ENCODE peak calls at places on chromosomes 16 and 17, in four cellular contexts. One of them, this sample, is unnamed.

GRCh38 chr17:40556884-40557414 is 8.3 kb downstream of the CCR7 start:
- DNase-seq in cardiac muscle cell: no peak
- DNase-seq in SJSA1: no peak
- DNase-seq in BE2C: peak; percentile 70
- DNase-seq in this sample: no peak

GRCh38 chr16:25372716-25373115 is 115.1 kb upstream of the ZKSCAN2 start:
- DNase-seq in cardiac muscle cell: no peak
- DNase-seq in SJSA1: no peak
- DNase-seq in BE2C: no peak
- DNase-seq in this sample: no peak

GRCh38 chr17:179721-180379 is 1.6 kb downstream of the DOC2B start:
- DNase-seq in cardiac muscle cell: no peak
- DNase-seq in SJSA1: no peak
- DNase-seq in BE2C: no peak
- DNase-seq in this sample: no peak

GRCh38 chr16:9610727-9611126 is 519.3 kb downstream of the HAPSTR1 start:
- DNase-seq in cardiac muscle cell: no peak
- DNase-seq in SJSA1: no peak
- DNase-seq in BE2C: no peak
- DNase-seq in this sample: no peak

GRCh38 chr16:27408012-27408601 is 6.1 kb downstream of the IL21R start:
- DNase-seq in cardiac muscle cell: no peak
- DNase-seq in SJSA1: peak; percentile 20
- DNase-seq in BE2C: no peak
- DNase-seq in this sample: no peak

GRCh38 chr16:28981517-28981916 is 3.3 kb upstream of the LAT start:
- DNase-seq in SJSA1: no peak
- DNase-seq in BE2C: peak; percentile 34
- DNase-seq in cardiac muscle cell: no peak
- DNase-seq in this sample: no peak

GRCh38 chr16:7209598-7209997 is 123.0 kb upstream of the RBFOX1 start:
- DNase-seq in BE2C: no peak
- DNase-seq in cardiac muscle cell: no peak
- DNase-seq in SJSA1: no peak
- DNase-seq in this sample: no peak

GRCh38 chr17:2122641-2123302 is 67.9 kb downstream of the HIC1 start:
- DNase-seq in BE2C: peak; percentile 19
- DNase-seq in SJSA1: peak; percentile 93
- DNase-seq in cardiac muscle cell: no peak
- DNase-seq in this sample: no peak

GRCh38 chr17:63382136-63382535 is 64.0 kb downstream of the CYB561 start:
- DNase-seq in cardiac muscle cell: no peak
- DNase-seq in BE2C: no peak
- DNase-seq in SJSA1: no peak
- DNase-seq in this sample: no peak

GRCh38 chr17:63293310-63293709 is 152.8 kb downstream of the CYB561 start:
- DNase-seq in BE2C: no peak
- DNase-seq in cardiac muscle cell: no peak
- DNase-seq in SJSA1: peak; percentile 38
- DNase-seq in this sample: peak; percentile 55

GRCh38 chr16:47311738-47312505 is 148.9 kb downstream of the ITFG1 start:
- DNase-seq in BE2C: no peak
- DNase-seq in cardiac muscle cell: no peak
- DNase-seq in SJSA1: no peak
- DNase-seq in this sample: no peak

GRCh38 chr17:75008373-75008772 is 4.1 kb upstream of the MRPL58 start:
- DNase-seq in SJSA1: no peak
- DNase-seq in BE2C: no peak
- DNase-seq in cardiac muscle cell: no peak
- DNase-seq in this sample: no peak

GRCh38 chr17:19897108-19897854 is 29.5 kb upstream of the ULK2 start:
- DNase-seq in cardiac muscle cell: no peak
- DNase-seq in BE2C: peak; percentile 13
- DNase-seq in SJSA1: peak; percentile 12
- DNase-seq in this sample: no peak

GRCh38 chr16:239948-240277 is 5.3 kb downstream of the FAM234A start:
- DNase-seq in SJSA1: no peak
- DNase-seq in BE2C: no peak
- DNase-seq in cardiac muscle cell: no peak
- DNase-seq in this sample: no peak

GRCh38 chr17:12963505-12963904 is 54.3 kb downstream of the ELAC2 start:
- DNase-seq in cardiac muscle cell: no peak
- DNase-seq in BE2C: no peak
- DNase-seq in SJSA1: no peak
- DNase-seq in this sample: no peak

GRCh38 chr17:41345992-41346391 is 4.6 kb downstream of the KRT33A start:
- DNase-seq in SJSA1: no peak
- DNase-seq in BE2C: no peak
- DNase-seq in cardiac muscle cell: no peak
- DNase-seq in this sample: no peak

GRCh38 chr17:73482251-73482661 is 162.0 kb downstream of the SDK2 start:
- DNase-seq in BE2C: no peak
- DNase-seq in cardiac muscle cell: no peak
- DNase-seq in SJSA1: no peak
- DNase-seq in this sample: no peak

GRCh38 chr17:17805575-17805974 is 31.2 kb downstream of the SREBF1 start:
- DNase-seq in BE2C: no peak
- DNase-seq in SJSA1: no peak
- DNase-seq in cardiac muscle cell: no peak
- DNase-seq in this sample: no peak

GRCh38 chr17:77435272-77436057 is 294.7 kb downstream of the SEC14L1 start:
- DNase-seq in cardiac muscle cell: no peak
- DNase-seq in SJSA1: no peak
- DNase-seq in BE2C: no peak
- DNase-seq in this sample: no peak

GRCh38 chr16:75527825-75528299 is 8.0 kb downstream of the CHST5 start:
- DNase-seq in BE2C: no peak
- DNase-seq in cardiac muscle cell: no peak
- DNase-seq in SJSA1: no peak
- DNase-seq in this sample: no peak

GRCh38 chr17:79049821-79050220 is 24.8 kb upstream of the ENGASE start:
- DNase-seq in BE2C: no peak
- DNase-seq in SJSA1: no peak
- DNase-seq in cardiac muscle cell: no peak
- DNase-seq in this sample: no peak

GRCh38 chr16:1906052-1906845 is 12.0 kb downstream of the HS3ST6 start:
- DNase-seq in cardiac muscle cell: no peak
- DNase-seq in BE2C: peak; percentile 8
- DNase-seq in SJSA1: no peak
- DNase-seq in this sample: no peak

GRCh38 chr17:74274703-74275340 is 788 bp downstream of the DNAI2 start:
- DNase-seq in BE2C: no peak
- DNase-seq in SJSA1: no peak
- DNase-seq in cardiac muscle cell: no peak
- DNase-seq in this sample: no peak

GRCh38 chr16:30112197-30113030 is 923 bp downstream of the GDPD3 start:
- DNase-seq in BE2C: peak; percentile 78
- DNase-seq in cardiac muscle cell: peak; percentile 20
- DNase-seq in SJSA1: no peak
- DNase-seq in this sample: no peak
- H3K4me3 ChIP-seq in BE2C: no peak overlapping the region
- H3K4me3 ChIP-seq in cardiac muscle cell: no peak overlapping the region
- H3K4me3 ChIP-seq in SJSA1: no peak overlapping the region
- H3K4me3 ChIP-seq in this sample: no peak overlapping the region

DNA sequence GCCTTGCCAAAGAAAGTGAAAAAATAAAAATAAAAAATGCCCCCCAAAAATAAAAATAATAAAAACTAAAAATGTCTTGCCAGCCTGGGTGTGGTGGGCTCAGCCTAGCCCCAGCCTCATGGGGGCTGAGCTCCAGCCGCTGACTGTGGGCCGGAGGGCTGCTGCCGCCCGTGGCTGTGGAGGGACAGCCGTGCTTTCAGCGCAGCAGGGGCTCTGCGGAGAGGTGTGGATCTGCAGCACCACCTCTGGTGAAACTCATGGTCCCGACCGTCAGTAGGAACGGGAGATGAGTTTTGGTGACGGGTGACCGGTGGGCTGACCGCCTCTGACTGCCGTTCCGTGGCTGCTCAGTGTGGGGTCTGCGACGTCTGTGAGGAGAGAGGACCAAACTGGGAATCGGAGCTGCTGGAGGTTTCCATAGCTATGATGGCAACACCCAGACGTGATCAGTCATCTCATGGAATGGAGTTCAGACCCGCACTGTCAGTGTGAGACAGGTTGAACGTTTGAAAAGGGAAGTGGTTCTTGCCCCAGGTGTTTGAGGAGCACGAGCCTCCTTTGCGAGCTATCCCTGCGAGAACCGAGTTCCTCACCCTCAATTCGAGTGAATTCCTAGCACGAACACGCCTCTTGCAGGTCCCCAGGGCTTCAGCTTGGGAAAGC is 12.0 kb upstream of the RPL13 start:
- DNase-seq in BE2C: no peak
- DNase-seq in cardiac muscle cell: no peak
- DNase-seq in SJSA1: no peak
- DNase-seq in this sample: no peak
- H3K36me3 ChIP-seq in BE2C: peaks cover 55% of the 10 kb centered on the region
- H3K36me3 ChIP-seq in cardiac muscle cell: peaks cover 45% of the 10 kb centered on the region
- H3K36me3 ChIP-seq in SJSA1: peaks cover 91% of the 10 kb centered on the region
- H3K36me3 ChIP-seq in this sample: peaks cover 33% of the 10 kb centered on the region

GRCh38 chr16:66845080-66845410 is 831 bp downstream of the CA7 start:
- DNase-seq in cardiac muscle cell: no peak
- DNase-seq in SJSA1: no peak
- DNase-seq in BE2C: no peak
- DNase-seq in this sample: no peak
- H3K4me3 ChIP-seq in cardiac muscle cell: peak overlapping the region; percentile 38
- H3K4me3 ChIP-seq in SJSA1: no peak overlapping the region
- H3K4me3 ChIP-seq in BE2C: peak overlapping the region; percentile 29
- H3K4me3 ChIP-seq in this sample: peak overlapping the region; percentile 10

GRCh38 chr17:42989726-42990652 is 8.2 kb upstream of the RPL27 start:
- DNase-seq in BE2C: no peak
- DNase-seq in cardiac muscle cell: no peak
- DNase-seq in SJSA1: peak; percentile 28
- DNase-seq in this sample: peak; percentile 41

GRCh38 chr17:42992872-42993271 is 5.3 kb upstream of the RPL27 start:
- DNase-seq in SJSA1: no peak
- DNase-seq in BE2C: no peak
- DNase-seq in cardiac muscle cell: no peak
- DNase-seq in this sample: no peak

GRCh38 chr17:42985225-42985624 is 4.9 kb downstream of the RUNDC1 start:
- DNase-seq in cardiac muscle cell: no peak
- DNase-seq in SJSA1: no peak
- DNase-seq in BE2C: no peak
- DNase-seq in this sample: no peak

GRCh38 chr17:42991471-42991870 is 6.7 kb upstream of the RPL27 start:
- DNase-seq in SJSA1: no peak
- DNase-seq in cardiac muscle cell: no peak
- DNase-seq in BE2C: no peak
- DNase-seq in this sample: no peak

GRCh38 chr17:42989146-42989545 is 8.8 kb downstream of the RUNDC1 start:
- DNase-seq in cardiac muscle cell: no peak
- DNase-seq in BE2C: no peak
- DNase-seq in SJSA1: no peak
- DNase-seq in this sample: no peak
- H3K36me3 ChIP-seq in cardiac muscle cell: peaks cover 59% of the 10 kb centered on the region
- H3K36me3 ChIP-seq in BE2C: peaks cover 81% of the 10 kb centered on the region
- H3K36me3 ChIP-seq in SJSA1: peaks cover 77% of the 10 kb centered on the region
- H3K36me3 ChIP-seq in this sample: peaks cover 13% of the 10 kb centered on the region

GRCh38 chr16:12798171-12798570 is 5.5 kb downstream of the CPPED1 start:
- DNase-seq in cardiac muscle cell: no peak
- DNase-seq in SJSA1: no peak
- DNase-seq in BE2C: no peak
- DNase-seq in this sample: no peak

GRCh38 chr16:12801511-12802042 is 2.1 kb downstream of the CPPED1 start:
- DNase-seq in cardiac muscle cell: no peak
- DNase-seq in SJSA1: peak; percentile 4
- DNase-seq in BE2C: no peak
- DNase-seq in this sample: peak; percentile 76

GRCh38 chr16:12800751-12801308 is 2.9 kb downstream of the CPPED1 start:
- DNase-seq in SJSA1: no peak
- DNase-seq in BE2C: no peak
- DNase-seq in cardiac muscle cell: no peak
- DNase-seq in this sample: no peak

GRCh38 chr16:12796498-12796897 is 7.2 kb downstream of the CPPED1 start:
- DNase-seq in SJSA1: no peak
- DNase-seq in cardiac muscle cell: no peak
- DNase-seq in BE2C: no peak
- DNase-seq in this sample: no peak

GRCh38 chr16:12798846-12799245 is 4.8 kb downstream of the CPPED1 start:
- DNase-seq in cardiac muscle cell: no peak
- DNase-seq in BE2C: no peak
- DNase-seq in SJSA1: no peak
- DNase-seq in this sample: no peak
- H3K4me3 ChIP-seq in cardiac muscle cell: no peak overlapping the region
- H3K4me3 ChIP-seq in BE2C: no peak overlapping the region
- H3K4me3 ChIP-seq in SJSA1: no peak overlapping the region
- H3K4me3 ChIP-seq in this sample: no peak overlapping the region

GRCh38 chr17:67245694-67246397 is 850 bp upstream of the HELZ start:
- DNase-seq in cardiac muscle cell: peak; percentile 79
- DNase-seq in SJSA1: no peak
- DNase-seq in BE2C: peak; percentile 67
- DNase-seq in this sample: no peak
- H3K36me3 ChIP-seq in cardiac muscle cell: no peaks in the 10 kb centered on the region
- H3K36me3 ChIP-seq in SJSA1: peaks cover 17% of the 10 kb centered on the region
- H3K36me3 ChIP-seq in BE2C: peaks cover 17% of the 10 kb centered on the region
- H3K36me3 ChIP-seq in this sample: no peaks in the 10 kb centered on the region

GRCh38 chr17:57528084-57528451 is 217.0 kb downstream of the CCDC182 start:
- DNase-seq in cardiac muscle cell: no peak
- DNase-seq in SJSA1: no peak
- DNase-seq in BE2C: no peak
- DNase-seq in this sample: no peak
- H3K4me3 ChIP-seq in cardiac muscle cell: no peak overlapping the region
- H3K4me3 ChIP-seq in SJSA1: no peak overlapping the region
- H3K4me3 ChIP-seq in BE2C: no peak overlapping the region
- H3K4me3 ChIP-seq in this sample: no peak overlapping the region

GRCh38 chr16:50079741-50080140 is 14.0 kb downstream of the HEATR3 start:
- DNase-seq in BE2C: no peak
- DNase-seq in cardiac muscle cell: no peak
- DNase-seq in SJSA1: no peak
- DNase-seq in this sample: no peak
- H3K36me3 ChIP-seq in BE2C: peaks cover 65% of the 10 kb centered on the region
- H3K36me3 ChIP-seq in cardiac muscle cell: peaks cover 16% of the 10 kb centered on the region
- H3K36me3 ChIP-seq in SJSA1: peaks cover 77% of the 10 kb centered on the region
- H3K36me3 ChIP-seq in this sample: peaks cover 3% of the 10 kb centered on the region

DNA sequence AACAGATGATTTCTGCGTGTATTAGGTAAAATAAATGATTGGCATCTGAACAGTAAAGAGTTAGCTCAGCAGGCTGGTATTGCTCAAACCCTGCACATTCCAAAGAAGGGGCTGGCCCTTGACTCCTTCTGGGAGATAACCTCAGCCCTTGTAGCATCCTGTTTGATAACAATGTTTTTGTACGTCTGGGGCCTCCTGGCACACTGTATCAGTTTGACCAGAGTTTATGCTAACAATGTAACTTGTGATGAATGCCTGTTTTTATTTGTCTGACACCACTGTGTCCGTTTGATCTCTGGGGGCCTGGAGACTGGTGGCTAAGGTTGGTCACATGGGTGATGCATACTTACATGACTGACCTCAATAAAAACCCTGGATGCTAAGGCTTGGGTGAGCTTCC is 43.8 kb upstream of the NDRG4 start:
- DNase-seq in BE2C: peak; percentile 40
- DNase-seq in cardiac muscle cell: no peak
- DNase-seq in SJSA1: no peak
- DNase-seq in this sample: no peak
- H3K4me3 ChIP-seq in BE2C: no peak overlapping the region
- H3K4me3 ChIP-seq in cardiac muscle cell: no peak overlapping the region
- H3K4me3 ChIP-seq in SJSA1: no peak overlapping the region
- H3K4me3 ChIP-seq in this sample: no peak overlapping the region

This sample was measured in BJ.